ENCODE peak calls at places on chromosomes 5 and 9, in five cellular contexts. Q is esophagus squamous epithelium, B is suprapubic skin, N is body of pancreas, S is fibroblast of pulmonary artery. T is an unnamed sample.
A peak's percentile ranks its signal among the peaks of the same experiment; 100 is the strongest.

GRCh38 chr9:129178983-129179382 is 922 bp upstream of the IER5L start:
- DNase-seq in Q (no peak), S (no peak), B (no peak), N (no peak), T (no peak)

GRCh38 chr5:176985516-176985915 is 21.1 kb downstream of the UIMC1 start:
- DNase-seq in B (no peak), Q (no peak), S (no peak), N (no peak), T (peak; percentile 26)

GRCh38 chr5:16574789-16575785 is 41.7 kb downstream of the RETREG1 start:
- DNase-seq in N (no peak), S (peak; percentile 56), Q (no peak), B (no peak), T (no peak)

GRCh38 chr5:66232701-66233100 is 88.6 kb downstream of the SREK1 start:
- DNase-seq in N (no peak), S (peak; percentile 30), Q (no peak), B (no peak), T (no peak)

GRCh38 chr9:105089874-105090273 is 154.6 kb upstream of the SLC44A1 start:
- DNase-seq in Q (no peak), N (no peak), B (no peak), S (no peak), T (no peak)

GRCh38 chr9:38233796-38234355 is 158.6 kb upstream of the ALDH1B1 start:
- DNase-seq in S (no peak), B (no peak), N (no peak), Q (no peak), T (no peak)

GRCh38 chr5:27242258-27242626 is 203.9 kb upstream of the CDH9 start:
- DNase-seq in B (no peak), S (no peak), N (no peak), Q (no peak), T (no peak)

GRCh38 chr9:69542942-69543704 is 129.0 kb downstream of the APBA1 start:
- DNase-seq in B (no peak), S (no peak), N (no peak), Q (no peak), T (no peak)

GRCh38 chr5:158881076-158881880 is 218.4 kb downstream of the EBF1 start:
- DNase-seq in N (no peak), Q (no peak), B (no peak), S (no peak), T (no peak)

GRCh38 chr5:87195616-87196015 is 72.1 kb upstream of the RASA1 start:
- DNase-seq in N (no peak), B (no peak), S (peak; percentile 41), Q (no peak), T (no peak)

GRCh38 chr5:139256820-139257219 is 36.7 kb upstream of the MATR3 start:
- DNase-seq in B (no peak), N (no peak), Q (no peak), S (no peak), T (no peak)

GRCh38 chr9:126298319-126298801 is 28.3 kb upstream of the MVB12B start:
- DNase-seq in S (no peak), N (no peak), B (no peak), Q (no peak), T (no peak)

GRCh38 chr5:109049565-109049964 is 301.9 kb downstream of the FER start:
- DNase-seq in N (no peak), Q (no peak), B (no peak), S (no peak), T (no peak)

GRCh38 chr5:121325930-121326329 is 525.8 kb upstream of the FTMT start:
- DNase-seq in B (no peak), Q (no peak), N (no peak), S (no peak), T (no peak)

GRCh38 chr5:127846884-127847283 is 143.7 kb downstream of the CCDC192 start:
- DNase-seq in B (no peak), N (no peak), Q (no peak), S (no peak), T (no peak)

GRCh38 chr9:1273859-1274258 is 223.7 kb downstream of the DMRT2 start:
- DNase-seq in N (no peak), S (no peak), B (no peak), Q (no peak), T (no peak)

GRCh38 chr5:69331528-69332445 is 814 bp downstream of the CCDC125 start:
- DNase-seq in S (no peak), Q (no peak), B (no peak), N (peak; percentile 50), T (no peak)

GRCh38 chr5:14929293-14930065 is 57.9 kb upstream of the ANKH start:
- DNase-seq in N (no peak), S (no peak), B (no peak), Q (no peak), T (no peak)

GRCh38 chr5:74232281-74232680 is 408.2 kb downstream of the ENC1 start:
- DNase-seq in N (no peak), S (peak; percentile 56), Q (no peak), B (no peak), T (no peak)

GRCh38 chr5:81601912-81602311 is 149.0 kb downstream of the SSBP2 start:
- DNase-seq in N (no peak), S (peak; percentile 51), B (no peak), Q (no peak), T (no peak)

GRCh38 chr5:150339165-150339564 is 18.3 kb upstream of the TCOF1 start:
- DNase-seq in N (no peak), S (no peak), Q (no peak), B (no peak), T (no peak)

GRCh38 chr9:69058101-69058500 is 22.5 kb downstream of the FXN start:
- DNase-seq in S (no peak), Q (no peak), N (no peak), B (no peak), T (no peak)

GRCh38 chr5:111280282-111280901 is 56.2 kb downstream of the CAMK4 start:
- DNase-seq in Q (no peak), B (no peak), S (no peak), N (no peak), T (no peak)

GRCh38 chr5:141382469-141383294 is at the start of gene PCDHGA7:
- DNase-seq in S (peak; percentile 70), Q (no peak), N (no peak), B (no peak), T (no peak)

GRCh38 chr5:171366645-171367044 is 21.0 kb upstream of the NPM1 start:
- DNase-seq in B (no peak), Q (no peak), S (no peak), N (no peak), T (no peak)

GRCh38 chr5:171363846-171364245 is 23.8 kb upstream of the NPM1 start:
- DNase-seq in B (no peak), S (no peak), N (no peak), Q (no peak), T (no peak)

GRCh38 chr5:171367424-171368370 is 20.0 kb upstream of the NPM1 start:
- DNase-seq in Q (no peak), N (no peak), B (no peak), S (peak; percentile 33), T (no peak)

GRCh38 chr5:171369056-171369455 is 18.6 kb upstream of the NPM1 start:
- DNase-seq in S (no peak), Q (no peak), N (no peak), B (no peak), T (no peak)

GRCh38 chr5:171365351-171365750 is 22.3 kb upstream of the NPM1 start:
- DNase-seq in S (no peak), Q (no peak), B (no peak), N (no peak), T (no peak)
- TF ChIP-seq CTCF in S (peak; percentile 52), Q (no peak), B (no peak), N (no peak), T (no peak)

GRCh38 chr9:4117835-4118610 is 181.8 kb downstream of the GLIS3 start:
- DNase-seq in B (peak; percentile 63), S (no peak), Q (no peak), N (no peak), T (peak; percentile 42)
- TF ChIP-seq CTCF in B (no peak), S (peak; percentile 18), Q (no peak), N (no peak), T (no peak)

GRCh38 chr9:122366074-122366672 is 4.7 kb upstream of the PTGS1 start:
- DNase-seq in N (no peak), S (peak; percentile 72), Q (no peak), B (no peak), T (no peak)
- TF ChIP-seq CTCF in N (no peak), S (no peak), Q (no peak), B (no peak), T (no peak)

GRCh38 chr5:9212605-9213004 is 333.3 kb downstream of the SEMA5A start:
- DNase-seq in N (no peak), B (no peak), Q (no peak), S (no peak), T (no peak)

GRCh38 chr5:9209846-9210547 is 335.9 kb downstream of the SEMA5A start:
- DNase-seq in B (no peak), S (no peak), N (no peak), Q (no peak), T (no peak)

DNA sequence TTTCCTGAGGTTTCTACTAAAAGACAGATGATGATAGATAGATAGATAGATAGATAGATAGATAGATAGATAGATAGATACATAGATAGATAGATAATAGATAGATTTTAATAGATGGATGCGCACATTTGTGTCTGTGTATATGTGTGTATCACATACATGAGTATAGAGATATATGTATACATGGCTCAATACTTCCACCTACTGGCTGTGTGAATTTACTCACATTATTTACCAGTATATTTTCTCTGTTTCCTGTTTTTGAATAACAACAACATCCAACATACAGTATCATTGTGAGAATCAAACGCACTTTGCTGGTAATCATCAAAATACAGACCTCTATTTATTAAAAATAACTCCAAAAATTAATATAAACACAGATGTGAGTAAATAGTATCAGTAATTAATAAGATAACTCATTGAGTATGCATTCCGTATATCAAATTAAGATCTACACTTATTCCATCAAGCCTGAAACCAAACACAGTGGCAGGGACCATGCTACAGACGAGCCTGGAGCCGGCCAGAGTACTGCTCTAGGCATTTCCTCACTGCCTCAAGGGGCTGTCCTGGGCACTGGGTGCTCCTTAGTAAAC is 338.0 kb downstream of the SEMA5A start:
- DNase-seq in S (peak; percentile 80), N (no peak), Q (no peak), B (no peak), T (no peak)
- TF ChIP-seq CTCF in S (peak; percentile 48), N (peak; percentile 51), Q (peak; percentile 55), B (peak; percentile 22), T (no peak)

DNA sequence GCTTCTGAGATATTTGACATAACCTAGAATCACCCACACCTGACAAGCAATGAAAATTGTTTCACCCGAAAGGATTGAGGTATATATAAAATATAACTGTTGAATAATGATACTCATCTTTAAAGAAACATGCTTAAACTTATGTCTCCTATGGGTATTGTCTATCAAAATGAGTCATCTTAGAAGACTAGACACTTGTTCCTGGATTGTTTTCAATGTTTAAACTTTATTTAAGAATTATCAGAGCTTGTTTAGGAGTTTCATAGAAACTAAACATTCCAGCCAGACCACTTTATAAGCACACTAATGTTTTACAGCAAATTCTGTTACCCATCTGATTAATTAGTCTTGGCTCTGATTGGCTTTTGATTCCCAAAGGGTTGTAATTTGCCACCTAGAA is 19.6 kb downstream of the NFX1 start:
- DNase-seq in S (no peak), Q (no peak), B (no peak), N (no peak), T (no peak)
- TF ChIP-seq CTCF in S (no peak), Q (no peak), B (no peak), N (no peak), T (no peak)